ENCODE peak calls at places on chromosomes 11 and 22, in six cellular contexts. Y, U, N, Q, R and K are unnamed samples.

GRCh38 chr11:114977596-114977995 is 299.3 kb downstream of the NXPE2 start:
- DNase-seq in Y (no peak), U (no peak), N (no peak), Q (no peak), R (no peak), K (no peak)

GRCh38 chr22:48900327-48900597 is 927.4 kb downstream of the BRD1 start:
- DNase-seq in Y (no peak), U (no peak), N (no peak), Q (no peak), R (no peak), K (no peak)

GRCh38 chr11:9219572-9219971 is 45.6 kb downstream of the DENND5A start:
- DNase-seq in Y (no peak), U (peak), N (no peak), Q (no peak), R (no peak), K (no peak)

GRCh38 chr22:35140879-35141745 is 75.2 kb downstream of the ISX start:
- DNase-seq in Y (peak), U (no peak), N (peak), Q (no peak), R (no peak), K (no peak)

GRCh38 chr11:123653405-123653996 is 923 bp downstream of the SCN3B start:
- DNase-seq in Y (peak), U (no peak), N (no peak), Q (no peak), R (peak), K (no peak)

GRCh38 chr22:20231499-20232236 is 36.5 kb downstream of the RTN4R start:
- DNase-seq in Y (no peak), U (no peak), N (no peak), Q (no peak), R (no peak), K (no peak)

GRCh38 chr11:86769219-86769618 is 31.1 kb upstream of the PRSS23 start:
- DNase-seq in Y (no peak), U (no peak), N (no peak), Q (no peak), R (no peak), K (no peak)

GRCh38 chr22:25896098-25896497 is 154.1 kb downstream of the MYO18B start:
- DNase-seq in Y (no peak), U (no peak), N (peak), Q (no peak), R (no peak), K (no peak)

GRCh38 chr11:125371451-125371935 is 124.6 kb downstream of the FEZ1 start:
- DNase-seq in Y (no peak), U (no peak), N (peak), Q (no peak), R (no peak), K (peak)

GRCh38 chr11:128903248-128904041 is 12.3 kb downstream of the KCNJ5 start:
- DNase-seq in Y (no peak), U (peak), N (no peak), Q (peak), R (no peak), K (no peak)

GRCh38 chr11:102590646-102591045 is 34.5 kb downstream of the MMP20 start:
- DNase-seq in Y (no peak), U (no peak), N (no peak), Q (no peak), R (no peak), K (no peak)

GRCh38 chr11:69865707-69866106 is 46.5 kb upstream of the FGF3 start:
- DNase-seq in Y (no peak), U (no peak), N (no peak), Q (no peak), R (no peak), K (no peak)

GRCh38 chr11:9858822-9859221 is 194.9 kb downstream of the SWAP70 start:
- DNase-seq in Y (no peak), U (no peak), N (no peak), Q (peak), R (no peak), K (peak)

GRCh38 chr11:32172771-32173170 is 81.9 kb downstream of the RCN1 start:
- DNase-seq in Y (no peak), U (no peak), N (no peak), Q (no peak), R (no peak), K (peak)

GRCh38 chr22:20084547-20085413 is 4.7 kb downstream of the DGCR8 start:
- DNase-seq in Y (peak), U (peak), N (peak), Q (no peak), R (peak), K (peak)

GRCh38 chr11:117643606-117644300 is 153.3 kb downstream of the DSCAML1 start:
- DNase-seq in Y (no peak), U (no peak), N (no peak), Q (no peak), R (no peak), K (peak)

GRCh38 chr11:58004664-58005063 is 19.0 kb upstream of the OR9Q1 start:
- DNase-seq in Y (no peak), U (no peak), N (no peak), Q (no peak), R (no peak), K (no peak)

GRCh38 chr11:100691886-100692285 is 4.8 kb downstream of the ARHGAP42 start:
- DNase-seq in Y (no peak), U (peak), N (no peak), Q (no peak), R (no peak), K (no peak)

GRCh38 chr11:75386912-75387311 is 12.4 kb upstream of the RPS3 start:
- DNase-seq in Y (no peak), U (no peak), N (peak), Q (no peak), R (no peak), K (no peak)

GRCh38 chr22:43743131-43743530 is 69.0 kb downstream of the EFCAB6 start:
- DNase-seq in Y (peak), U (no peak), N (no peak), Q (no peak), R (no peak), K (no peak)
- TF ChIP-seq CTCF in Y (peak), U (no peak), N (no peak), Q (no peak), R (no peak), K (peak)

DNA sequence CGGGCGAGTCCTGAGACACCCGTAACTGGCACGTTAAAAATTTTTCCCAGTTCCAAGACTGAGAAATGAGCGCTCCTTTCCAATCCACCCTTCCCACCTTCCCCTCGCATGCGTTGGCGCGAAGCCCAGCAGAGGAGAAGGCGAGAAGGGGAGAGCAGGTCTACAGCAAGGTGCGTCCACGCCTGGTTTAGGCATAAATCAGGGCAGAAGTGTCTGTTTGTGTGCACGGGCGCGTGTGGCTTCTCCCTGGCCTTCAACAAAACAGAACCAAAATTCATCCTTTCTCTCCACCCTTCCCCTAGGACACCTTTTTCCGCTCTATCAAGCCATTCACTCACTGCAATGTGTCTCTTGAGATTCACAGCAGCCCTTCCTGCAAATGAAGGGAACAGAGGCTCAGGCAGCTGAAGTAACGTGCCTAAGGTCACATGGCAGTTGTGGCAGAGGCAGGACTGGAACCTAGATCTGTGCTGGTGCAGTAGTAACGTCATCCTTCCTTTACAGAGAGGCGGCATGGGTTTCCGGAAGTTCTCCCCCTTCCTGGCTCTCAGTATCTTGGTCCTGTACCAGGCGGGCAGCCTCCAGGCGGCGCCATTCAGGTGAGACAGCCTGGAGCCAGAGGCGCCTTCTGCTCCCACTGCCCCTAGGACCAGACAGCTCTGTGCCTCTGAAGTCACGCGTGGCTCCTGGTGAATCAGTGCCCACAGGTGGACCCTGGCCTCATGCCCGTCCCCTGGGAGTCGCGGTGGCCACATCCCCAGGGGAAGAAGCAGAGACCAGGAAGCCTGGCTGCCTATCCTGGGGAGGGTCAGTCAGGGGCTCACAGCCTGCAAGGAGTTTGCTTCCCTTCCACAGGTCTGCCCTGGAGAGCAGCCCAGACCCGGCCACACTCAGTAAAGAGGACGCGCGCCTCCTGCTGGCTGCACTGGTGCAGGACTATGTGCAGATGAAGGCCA is 1.1 kb downstream of the CALCB start:
- DNase-seq in Y (peak), U (peak), N (peak), Q (peak), R (peak), K (peak)
- TF ChIP-seq CTCF in Y (peak), U (peak), N (peak), Q (peak), R (peak), K (peak)

GRCh38 chr11:46987183-46987582 is 50.6 kb downstream of the CSTPP1 start:
- DNase-seq in Y (no peak), U (peak), N (no peak), Q (no peak), R (no peak), K (no peak)
- TF ChIP-seq CTCF in Y (no peak), U (peak), N (no peak), Q (no peak), R (no peak), K (no peak)

DNA sequence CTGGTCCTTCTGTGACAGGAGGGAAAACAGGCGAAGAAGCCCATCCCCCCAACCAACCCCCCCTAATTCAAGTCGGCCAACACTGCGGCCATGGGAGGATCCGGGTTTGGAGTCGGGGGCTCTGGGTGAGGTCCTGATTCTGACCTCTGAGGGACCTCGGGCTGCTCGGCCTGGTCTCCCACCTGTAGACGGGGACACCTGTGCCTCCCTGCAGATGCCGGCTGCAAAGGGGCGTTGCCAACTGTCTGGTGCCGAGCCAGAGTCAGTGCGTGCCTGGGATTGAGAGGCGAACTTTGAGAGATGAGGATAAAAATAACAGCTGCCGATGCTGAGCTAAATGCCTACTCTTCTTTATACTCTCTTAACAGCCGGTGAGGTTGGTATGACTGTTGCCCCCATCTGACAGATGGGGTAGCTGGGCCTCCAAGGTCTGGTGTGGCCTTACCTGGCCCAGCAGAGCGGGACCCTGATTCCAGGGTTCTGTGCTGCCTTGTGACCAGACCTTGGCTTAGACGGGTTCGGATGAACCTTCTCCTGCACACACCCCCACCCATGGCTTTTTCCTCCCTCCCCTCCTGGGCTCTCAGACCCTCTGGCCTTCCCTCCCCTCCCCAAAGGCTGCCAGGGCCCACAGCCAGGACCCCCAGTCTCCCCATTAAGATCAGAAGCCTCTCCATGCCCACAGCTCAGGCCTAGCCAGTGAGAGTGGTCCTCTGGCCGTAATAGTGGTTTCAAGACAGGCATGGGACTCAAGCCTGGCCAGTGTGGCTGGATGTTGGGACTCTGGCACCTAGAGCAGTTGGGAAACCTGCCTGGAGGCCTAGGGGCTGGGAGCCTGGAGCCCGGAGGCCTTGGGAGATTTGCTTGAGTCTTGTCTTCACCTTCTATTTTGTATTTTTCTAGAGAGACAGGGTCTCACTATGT is 41.7 kb downstream of the KCNJ4 start:
- DNase-seq in Y (no peak), U (no peak), N (peak), Q (no peak), R (no peak), K (peak)
- TF ChIP-seq CTCF in Y (no peak), U (no peak), N (no peak), Q (peak), R (no peak), K (no peak)

GRCh38 chr11:13352711-13353110 is 75.1 kb downstream of the BMAL1 start:
- DNase-seq in Y (no peak), U (no peak), N (no peak), Q (no peak), R (no peak), K (no peak)

GRCh38 chr11:13355191-13355590 is 77.6 kb downstream of the BMAL1 start:
- DNase-seq in Y (no peak), U (no peak), N (no peak), Q (no peak), R (no peak), K (no peak)

GRCh38 chr11:13358871-13359270 is 81.3 kb downstream of the BMAL1 start:
- DNase-seq in Y (no peak), U (no peak), N (no peak), Q (no peak), R (no peak), K (no peak)

GRCh38 chr11:13357232-13357631 is 79.6 kb downstream of the BMAL1 start:
- DNase-seq in Y (no peak), U (no peak), N (no peak), Q (no peak), R (no peak), K (no peak)

DNA sequence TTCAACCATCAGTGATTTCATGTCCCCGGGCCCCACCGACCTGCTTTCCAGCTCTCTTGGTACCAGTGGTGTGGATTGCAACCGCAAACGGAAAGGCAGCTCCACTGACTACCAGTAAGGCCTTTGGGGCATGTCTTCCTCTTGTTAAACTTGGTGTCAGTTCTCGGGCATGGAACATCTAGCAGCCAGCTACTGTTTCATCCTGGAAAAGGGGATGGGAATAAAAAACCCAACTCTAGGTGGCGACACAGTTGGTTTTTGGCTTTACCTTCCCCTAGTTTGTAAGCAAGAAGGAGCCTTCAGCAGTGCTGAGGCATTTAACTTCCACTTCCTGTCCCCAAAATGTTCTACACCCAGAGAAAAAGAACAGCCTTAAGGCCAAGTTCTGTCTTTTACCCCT is 76.7 kb downstream of the BMAL1 start:
- DNase-seq in Y (no peak), U (peak), N (no peak), Q (no peak), R (no peak), K (peak)
- TF ChIP-seq CTCF in Y (peak), U (peak), N (peak), Q (no peak), R (peak), K (peak)

GRCh38 chr11:112634551-112634950 is 326.7 kb upstream of the NCAM1 start:
- DNase-seq in Y (no peak), U (no peak), N (no peak), Q (no peak), R (no peak), K (no peak)
- TF ChIP-seq CTCF in Y (no peak), U (no peak), N (no peak), Q (no peak), R (no peak), K (no peak)

DNA sequence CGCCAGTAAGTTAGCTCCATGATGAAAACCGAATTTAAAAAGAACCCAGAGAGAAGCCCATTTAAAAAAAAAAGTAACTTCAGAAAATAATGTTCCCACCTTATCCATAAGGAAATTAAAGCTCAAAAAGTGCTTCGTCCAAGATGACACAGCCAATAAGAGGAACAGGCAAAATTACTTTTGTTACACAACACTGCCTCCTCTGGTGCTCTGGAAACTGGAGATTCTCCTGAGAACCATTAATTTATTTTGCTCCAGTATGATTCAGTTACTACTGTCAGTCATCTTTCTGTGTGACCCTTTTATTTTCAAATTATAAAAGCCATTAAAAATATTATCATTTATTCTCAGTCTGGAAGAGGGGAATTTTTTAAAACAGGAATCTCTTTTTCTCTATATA is 2.0 kb downstream of the IFT27 start:
- DNase-seq in Y (peak), U (peak), N (peak), Q (no peak), R (no peak), K (no peak)
- TF ChIP-seq CTCF in Y (peak), U (peak), N (peak), Q (no peak), R (peak), K (peak)

GRCh38 chr11:60942207-60942606 is 9.8 kb downstream of the SLC15A3 start:
- DNase-seq in Y (no peak), U (no peak), N (no peak), Q (no peak), R (no peak), K (no peak)

GRCh38 chr11:60946601-60947265 is 5.2 kb downstream of the SLC15A3 start:
- DNase-seq in Y (no peak), U (no peak), N (no peak), Q (no peak), R (no peak), K (no peak)

GRCh38 chr11:60945295-60945667 is 6.7 kb downstream of the SLC15A3 start:
- DNase-seq in Y (no peak), U (no peak), N (no peak), Q (no peak), R (no peak), K (no peak)

GRCh38 chr11:60942970-60943565 is 8.9 kb downstream of the SLC15A3 start:
- DNase-seq in Y (no peak), U (peak), N (no peak), Q (no peak), R (no peak), K (no peak)

DNA sequence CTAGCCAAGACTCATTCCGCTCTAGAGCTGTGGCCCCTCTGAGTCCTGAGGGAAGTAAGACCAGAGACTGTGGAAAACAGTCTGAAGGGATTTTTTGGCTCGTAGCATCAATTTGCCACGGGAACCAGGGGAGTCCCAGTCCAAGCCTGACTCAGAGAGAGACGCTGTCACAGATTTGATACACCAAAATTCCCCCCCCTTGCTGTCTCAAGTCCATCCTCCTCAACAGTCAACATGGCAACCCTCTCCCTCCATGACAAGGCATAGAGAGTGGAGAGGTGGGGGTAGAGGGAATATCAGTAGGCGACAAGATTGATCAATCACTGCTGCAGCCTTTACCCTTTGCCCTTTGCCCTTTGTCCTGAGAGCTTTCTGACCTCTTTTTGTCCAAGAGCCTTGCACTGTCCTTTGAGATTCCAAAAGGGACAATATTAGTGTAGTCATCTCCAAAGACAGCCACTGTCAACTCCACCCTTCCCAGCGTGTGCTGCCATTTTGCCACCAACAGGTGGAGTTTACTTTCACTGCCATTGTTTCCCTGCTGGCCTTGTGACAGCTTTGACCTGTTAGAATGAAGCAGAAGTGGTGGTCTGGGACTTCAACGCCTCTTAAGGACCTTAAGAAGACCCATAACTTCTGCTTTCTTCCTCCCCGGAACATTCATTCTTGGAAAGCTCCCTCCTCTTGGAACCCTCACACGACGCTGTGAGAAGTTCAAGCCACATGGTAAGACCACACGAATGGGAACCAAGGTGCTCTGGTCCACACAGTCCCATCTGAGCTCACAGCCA is 7.3 kb downstream of the SLC15A3 start:
- DNase-seq in Y (no peak), U (no peak), N (no peak), Q (no peak), R (no peak), K (no peak)
- TF ChIP-seq CTCF in Y (peak), U (peak), N (no peak), Q (no peak), R (peak), K (peak)

GRCh38 chr11:82229346-82229745 is 504.3 kb downstream of the FAM181B start:
- DNase-seq in Y (no peak), U (peak), N (peak), Q (peak), R (no peak), K (peak)
- TF ChIP-seq CTCF in Y (peak), U (peak), N (peak), Q (peak), R (peak), K (peak)